ENCODE peak calls at places on chromosomes 12 and 14, in six cellular contexts. One of them, this sample, is unnamed. For H3K4me1, the result is how much of the 10 kb centered on the place peaks cover.

GRCh38 chr12:52870361-52871290 is 21.8 kb upstream of the KRT78 start:
- DNase-seq in DND-41: peak
- DNase-seq in heart right ventricle: peak
- DNase-seq in A549: peak
- DNase-seq in right cardiac atrium: peak
- DNase-seq in PC-9: peak
- DNase-seq in this sample: peak

GRCh38 chr12:11768233-11768965 is 118.9 kb downstream of the ETV6 start:
- DNase-seq in DND-41: no peak
- DNase-seq in heart right ventricle: no peak
- DNase-seq in A549: no peak
- DNase-seq in right cardiac atrium: no peak
- DNase-seq in PC-9: no peak
- DNase-seq in this sample: no peak

GRCh38 chr12:24500466-24501232 is 448.3 kb downstream of the BCAT1 start:
- DNase-seq in DND-41: no peak
- DNase-seq in heart right ventricle: no peak
- DNase-seq in A549: no peak
- DNase-seq in right cardiac atrium: peak
- DNase-seq in PC-9: no peak
- DNase-seq in this sample: no peak

GRCh38 chr14:105863296-105864108 is 337.1 kb downstream of the TMEM121 start:
- DNase-seq in DND-41: no peak
- DNase-seq in heart right ventricle: peak
- DNase-seq in A549: no peak
- DNase-seq in right cardiac atrium: no peak
- DNase-seq in PC-9: no peak
- DNase-seq in this sample: peak

GRCh38 chr12:6166808-6167207 is 33.4 kb upstream of the CD9 start:
- DNase-seq in DND-41: no peak
- DNase-seq in heart right ventricle: no peak
- DNase-seq in A549: no peak
- DNase-seq in right cardiac atrium: no peak
- DNase-seq in PC-9: no peak
- DNase-seq in this sample: no peak

GRCh38 chr12:52160200-52160599 is 31.6 kb downstream of the KRT80 start:
- DNase-seq in DND-41: no peak
- DNase-seq in heart right ventricle: no peak
- DNase-seq in A549: no peak
- DNase-seq in right cardiac atrium: no peak
- DNase-seq in PC-9: no peak
- DNase-seq in this sample: no peak

GRCh38 chr14:79043194-79043889 is 873.2 kb downstream of the NRXN3 start:
- DNase-seq in DND-41: no peak
- DNase-seq in heart right ventricle: no peak
- DNase-seq in A549: no peak
- DNase-seq in right cardiac atrium: no peak
- DNase-seq in PC-9: no peak
- DNase-seq in this sample: no peak

GRCh38 chr12:58640314-58640713 is 280.0 kb downstream of the LRIG3 start:
- DNase-seq in DND-41: no peak
- DNase-seq in heart right ventricle: no peak
- DNase-seq in A549: no peak
- DNase-seq in right cardiac atrium: no peak
- DNase-seq in PC-9: no peak
- DNase-seq in this sample: no peak

GRCh38 chr14:26984318-26985177 is 386.7 kb upstream of the NOVA1 start:
- DNase-seq in DND-41: peak
- DNase-seq in heart right ventricle: no peak
- DNase-seq in A549: peak
- DNase-seq in right cardiac atrium: peak
- DNase-seq in PC-9: peak
- DNase-seq in this sample: peak

GRCh38 chr12:106071686-106072085 is 67.1 kb downstream of the NUAK1 start:
- DNase-seq in DND-41: no peak
- DNase-seq in heart right ventricle: no peak
- DNase-seq in A549: no peak
- DNase-seq in right cardiac atrium: no peak
- DNase-seq in PC-9: no peak
- DNase-seq in this sample: no peak

GRCh38 chr14:97626088-97626487 is 828.9 kb downstream of the VRK1 start:
- DNase-seq in DND-41: no peak
- DNase-seq in heart right ventricle: no peak
- DNase-seq in A549: no peak
- DNase-seq in right cardiac atrium: no peak
- DNase-seq in PC-9: no peak
- DNase-seq in this sample: no peak

GRCh38 chr12:8860165-8860961 is 37.9 kb downstream of the A2ML1 start:
- DNase-seq in DND-41: peak
- DNase-seq in heart right ventricle: peak
- DNase-seq in A549: peak
- DNase-seq in right cardiac atrium: peak
- DNase-seq in PC-9: peak
- DNase-seq in this sample: peak

GRCh38 chr12:51972849-51973273 is 21.4 kb downstream of the ACVR1B start:
- DNase-seq in DND-41: no peak
- DNase-seq in heart right ventricle: peak
- DNase-seq in A549: no peak
- DNase-seq in right cardiac atrium: peak
- DNase-seq in PC-9: no peak
- DNase-seq in this sample: no peak

DNA sequence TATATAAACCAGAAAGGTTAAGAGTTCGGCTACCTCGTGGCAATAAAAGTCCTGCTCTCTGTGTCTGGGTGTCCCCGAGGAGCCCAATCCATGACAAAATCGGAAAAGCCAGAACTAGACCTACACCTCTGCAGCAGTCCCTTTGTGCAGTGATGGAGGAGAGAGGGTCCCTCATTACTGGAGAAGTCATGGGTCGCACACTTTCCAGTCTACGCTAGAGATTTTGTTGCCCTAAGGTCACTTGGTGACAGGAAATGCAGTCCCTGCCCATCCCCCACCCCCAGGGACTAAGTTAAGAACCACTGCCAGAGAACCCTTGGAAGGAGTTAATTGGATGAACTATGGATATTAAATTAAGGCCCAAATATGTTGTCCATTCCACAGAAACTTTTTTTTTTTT is 104.4 kb upstream of the ATF7IP start:
- DNase-seq in DND-41: no peak
- DNase-seq in heart right ventricle: peak
- DNase-seq in A549: no peak
- DNase-seq in right cardiac atrium: peak
- DNase-seq in PC-9: no peak
- DNase-seq in this sample: no peak
- H3K4me1 ChIP-seq in DND-41: under half
- H3K4me1 ChIP-seq in heart right ventricle: under half
- H3K4me1 ChIP-seq in A549: under half
- H3K4me1 ChIP-seq in right cardiac atrium: under half
- H3K4me1 ChIP-seq in PC-9: under half
- H3K4me1 ChIP-seq in this sample: under half

GRCh38 chr14:38646391-38646790 is 390.5 kb upstream of the CLEC14A start:
- DNase-seq in DND-41: no peak
- DNase-seq in heart right ventricle: no peak
- DNase-seq in A549: no peak
- DNase-seq in right cardiac atrium: no peak
- DNase-seq in PC-9: no peak
- DNase-seq in this sample: no peak
- H3K4me3 ChIP-seq in DND-41: no peak
- H3K4me3 ChIP-seq in heart right ventricle: no peak
- H3K4me3 ChIP-seq in A549: no peak
- H3K4me3 ChIP-seq in right cardiac atrium: no peak
- H3K4me3 ChIP-seq in PC-9: no peak
- H3K4me3 ChIP-seq in this sample: no peak

DNA sequence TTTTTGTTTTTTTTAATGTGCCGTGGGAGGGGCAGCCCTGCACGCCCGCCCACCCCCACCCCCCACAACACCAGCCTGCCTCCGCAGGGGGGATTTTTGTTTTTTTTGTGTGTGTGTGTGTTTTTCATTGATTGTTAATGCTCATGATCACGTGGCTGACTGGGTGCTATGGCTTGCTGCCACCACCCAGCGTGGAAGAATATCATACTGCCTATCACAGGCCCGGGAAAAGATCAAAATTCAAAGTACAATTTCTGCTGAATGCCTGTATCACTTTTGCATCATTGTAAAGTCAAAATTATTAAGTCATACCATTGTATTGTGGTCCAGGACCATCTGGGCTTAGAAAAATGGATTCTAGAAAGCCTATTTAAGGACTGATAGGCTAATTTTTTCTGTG is 8.4 kb downstream of the RESF1 start:
- DNase-seq in DND-41: no peak
- DNase-seq in heart right ventricle: no peak
- DNase-seq in A549: no peak
- DNase-seq in right cardiac atrium: no peak
- DNase-seq in PC-9: no peak
- DNase-seq in this sample: no peak
- H3K4me1 ChIP-seq in DND-41: under half
- H3K4me1 ChIP-seq in heart right ventricle: under half
- H3K4me1 ChIP-seq in A549: under half
- H3K4me1 ChIP-seq in right cardiac atrium: under half
- H3K4me1 ChIP-seq in PC-9: under half
- H3K4me1 ChIP-seq in this sample: half or more

DNA sequence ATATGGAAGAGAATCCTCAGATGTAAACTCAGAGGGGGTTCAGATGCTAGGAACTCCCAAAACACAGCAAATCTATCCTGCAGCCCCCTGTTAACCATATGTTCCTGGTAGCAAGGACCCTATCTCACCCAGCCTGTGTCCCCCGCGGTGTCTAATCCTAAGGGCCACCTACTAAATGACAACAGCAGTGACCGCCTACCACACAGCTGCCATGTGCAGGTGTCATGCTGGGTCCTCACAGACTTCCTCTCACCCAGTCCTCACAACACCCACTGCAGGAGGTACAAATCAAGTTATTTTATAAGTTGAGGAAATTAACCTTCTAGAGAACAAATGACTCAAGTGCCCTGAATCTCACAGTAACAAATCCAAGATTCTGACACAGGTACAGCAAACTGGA is 73.9 kb downstream of the ITPK1 start:
- DNase-seq in DND-41: no peak
- DNase-seq in heart right ventricle: no peak
- DNase-seq in A549: no peak
- DNase-seq in right cardiac atrium: no peak
- DNase-seq in PC-9: no peak
- DNase-seq in this sample: no peak
- H3K4me3 ChIP-seq in DND-41: no peak
- H3K4me3 ChIP-seq in heart right ventricle: no peak
- H3K4me3 ChIP-seq in A549: no peak
- H3K4me3 ChIP-seq in right cardiac atrium: no peak
- H3K4me3 ChIP-seq in PC-9: no peak
- H3K4me3 ChIP-seq in this sample: no peak

DNA sequence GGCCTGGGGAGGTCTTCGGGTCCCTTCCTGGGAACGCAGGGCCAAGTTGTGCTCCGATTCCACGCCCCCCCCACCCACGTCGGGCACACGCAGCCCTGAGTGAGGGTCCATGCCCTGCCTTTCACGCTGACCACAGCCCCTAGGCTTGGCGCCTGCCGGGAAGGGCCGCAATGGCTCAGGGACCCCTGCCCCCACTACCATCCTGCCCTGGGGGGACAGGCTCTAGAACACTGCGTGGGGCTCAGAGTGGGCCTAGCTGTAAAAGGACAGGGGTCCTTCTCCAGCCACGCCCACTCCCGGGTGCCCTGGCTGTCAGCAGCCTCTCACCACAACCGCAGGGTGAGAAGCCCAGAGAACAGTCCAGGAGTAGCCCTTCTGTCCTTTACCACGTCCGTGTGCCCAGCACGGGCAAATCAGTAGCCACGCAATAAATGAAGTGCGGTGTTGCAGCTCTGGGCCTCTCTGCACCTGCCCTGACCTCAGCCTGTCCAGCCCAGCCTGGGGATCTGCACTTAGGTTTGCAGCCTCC is 9.4 kb upstream of the GPR68 start:
- DNase-seq in DND-41: no peak
- DNase-seq in heart right ventricle: no peak
- DNase-seq in A549: no peak
- DNase-seq in right cardiac atrium: peak
- DNase-seq in PC-9: no peak
- DNase-seq in this sample: no peak
- H3K4me1 ChIP-seq in DND-41: half or more
- H3K4me1 ChIP-seq in heart right ventricle: half or more
- H3K4me1 ChIP-seq in A549: under half
- H3K4me1 ChIP-seq in right cardiac atrium: under half
- H3K4me1 ChIP-seq in PC-9: under half
- H3K4me1 ChIP-seq in this sample: half or more

DNA sequence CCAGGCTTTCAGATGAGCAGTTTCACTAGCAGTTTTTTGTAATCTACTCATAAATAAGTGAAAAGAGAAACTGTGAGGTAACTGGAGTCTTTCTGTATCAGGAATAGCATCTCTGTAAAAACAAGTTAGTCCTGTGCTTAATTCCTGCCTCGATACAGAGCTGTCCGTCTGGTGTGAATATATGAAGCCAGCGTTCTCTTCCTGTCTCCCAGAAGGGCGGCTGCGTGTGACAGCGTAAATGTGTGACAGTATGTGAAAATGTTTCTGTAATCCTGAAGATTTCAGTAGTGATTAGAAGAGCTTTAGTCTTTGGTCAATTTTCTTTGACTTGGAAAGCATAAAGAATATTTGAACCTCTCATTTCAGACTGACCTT is 150.3 kb downstream of the FBXL14 start:
- DNase-seq in DND-41: no peak
- DNase-seq in heart right ventricle: no peak
- DNase-seq in A549: no peak
- DNase-seq in right cardiac atrium: no peak
- DNase-seq in PC-9: no peak
- DNase-seq in this sample: no peak
- H3K4me3 ChIP-seq in DND-41: no peak
- H3K4me3 ChIP-seq in heart right ventricle: peak
- H3K4me3 ChIP-seq in A549: no peak
- H3K4me3 ChIP-seq in right cardiac atrium: peak
- H3K4me3 ChIP-seq in PC-9: no peak
- H3K4me3 ChIP-seq in this sample: no peak

GRCh38 chr14:104684449-104684821 is 5.0 kb upstream of the INF2 start:
- DNase-seq in DND-41: no peak
- DNase-seq in heart right ventricle: no peak
- DNase-seq in A549: no peak
- DNase-seq in right cardiac atrium: no peak
- DNase-seq in PC-9: no peak
- DNase-seq in this sample: no peak
- H3K4me1 ChIP-seq in DND-41: under half
- H3K4me1 ChIP-seq in heart right ventricle: half or more
- H3K4me1 ChIP-seq in A549: half or more
- H3K4me1 ChIP-seq in right cardiac atrium: under half
- H3K4me1 ChIP-seq in PC-9: half or more
- H3K4me1 ChIP-seq in this sample: under half

GRCh38 chr12:39736406-39736805 is 116.8 kb upstream of the ABCD2 start:
- DNase-seq in DND-41: no peak
- DNase-seq in heart right ventricle: no peak
- DNase-seq in A549: no peak
- DNase-seq in right cardiac atrium: no peak
- DNase-seq in PC-9: no peak
- DNase-seq in this sample: no peak
- H3K4me3 ChIP-seq in DND-41: no peak
- H3K4me3 ChIP-seq in heart right ventricle: no peak
- H3K4me3 ChIP-seq in A549: no peak
- H3K4me3 ChIP-seq in right cardiac atrium: no peak
- H3K4me3 ChIP-seq in PC-9: no peak
- H3K4me3 ChIP-seq in this sample: no peak